ENCODE peak calls at places on chromosome 6, in seven cellular contexts. X is left ventricle myocardium inferior; S is dorsolateral prefrontal cortex; Y is EL; A is H54; Q is anterior cingulate cortex; C is Jurkat, Clone E6-1. M is an unnamed sample.

GRCh38 chr6:87907521-87907920 is 140.1 kb upstream of the SPACA1 start:
- DNase-seq in Y (peak), A (no peak), Q (no peak), C (peak), X (no peak), S (no peak), M (no peak)

GRCh38 chr6:135358251-135358821 is 139.2 kb downstream of the AHI1 start:
- DNase-seq in Q (no peak), C (no peak), Y (peak), X (no peak), S (no peak), A (peak), M (no peak)

GRCh38 chr6:17015551-17016381 is 86.1 kb upstream of the STMND1 start:
- DNase-seq in Q (no peak), A (no peak), S (no peak), X (peak), C (no peak), Y (no peak), M (no peak)

GRCh38 chr6:124368131-124368530 is 564.5 kb downstream of the NKAIN2 start:
- DNase-seq in Y (no peak), S (no peak), A (no peak), C (no peak), X (no peak), Q (no peak), M (no peak)

GRCh38 chr6:39688494-39688893 is 36.7 kb downstream of the KIF6 start:
- DNase-seq in A (no peak), Y (peak), X (no peak), Q (no peak), S (no peak), C (no peak), M (no peak)

GRCh38 chr6:33983109-33983475 is 162.8 kb downstream of the GRM4 start:
- DNase-seq in X (no peak), Q (no peak), A (peak), S (no peak), C (no peak), Y (peak), M (no peak)

GRCh38 chr6:27684264-27685211 is 211.6 kb upstream of the ZNF184 start:
- DNase-seq in Y (peak), Q (no peak), X (no peak), C (peak), S (no peak), A (peak), M (no peak)

GRCh38 chr6:33840064-33840926 is 36.5 kb upstream of the MLN start:
- DNase-seq in A (peak), C (peak), S (no peak), Q (no peak), X (no peak), Y (peak), M (no peak)

GRCh38 chr6:169830876-169831275 is 79.5 kb downstream of the ERMARD start:
- DNase-seq in A (no peak), Y (no peak), C (no peak), X (no peak), Q (no peak), S (no peak), M (no peak)

GRCh38 chr6:2038096-2038495 is 207.3 kb downstream of the GMDS start:
- DNase-seq in X (no peak), S (no peak), A (no peak), Q (no peak), C (peak), Y (no peak), M (no peak)

GRCh38 chr6:43853066-43853650 is 83.1 kb downstream of the VEGFA start:
- DNase-seq in S (no peak), X (no peak), C (no peak), A (no peak), Y (no peak), Q (no peak), M (no peak)

GRCh38 chr6:90898763-90899162 is 311.9 kb upstream of the MAP3K7 start:
- DNase-seq in A (no peak), S (no peak), C (no peak), Y (no peak), Q (no peak), X (no peak), M (no peak)